ENCODE peak calls at places on chromosomes 1 and 21, in seven cellular contexts. V is stomach, P is fibroblast of mammary gland, L is lower leg skin, Y is left lung, G is ascending aorta, I is GM12865. W is an unnamed sample.

GRCh38 chr21:42556476-42556875 is 42.8 kb downstream of the SLC37A1 start:
- DNase-seq in Y (no peak), I (no peak), G (no peak), L (no peak), P (no peak), V (no peak), W (no peak)

GRCh38 chr1:230713915-230714764 is at the start of gene AGT:
- DNase-seq in G (peak), V (peak), Y (no peak), P (peak), L (no peak), I (no peak), W (peak)

GRCh38 chr1:30872033-30872947 is 36.3 kb downstream of the SDC3 start:
- DNase-seq in I (no peak), P (peak), G (no peak), Y (no peak), L (no peak), V (no peak), W (no peak)

GRCh38 chr1:175307160-175307559 is 114.6 kb upstream of the KIAA0040 start:
- DNase-seq in V (no peak), Y (no peak), G (no peak), L (no peak), P (no peak), I (peak), W (no peak)

GRCh38 chr1:27545876-27546275 is 55.9 kb upstream of the WASF2 start:
- DNase-seq in G (no peak), V (no peak), L (no peak), P (peak), I (no peak), Y (peak), W (no peak)

GRCh38 chr1:111565079-111565478 is 54.5 kb upstream of the RAP1A start:
- DNase-seq in G (no peak), Y (no peak), L (no peak), V (no peak), P (peak), I (no peak), W (peak)

GRCh38 chr21:45580576-45581321 is 38.5 kb upstream of the SLC19A1 start:
- DNase-seq in I (no peak), G (no peak), P (no peak), L (peak), Y (no peak), V (peak), W (no peak)

GRCh38 chr1:26351591-26352337 is 2.2 kb downstream of the CRYBG2 start:
- DNase-seq in L (no peak), P (peak), V (no peak), Y (no peak), I (no peak), G (no peak), W (peak)

GRCh38 chr1:153619171-153619570 is 3.0 kb upstream of the S100A14 start:
- DNase-seq in P (no peak), Y (no peak), V (no peak), I (no peak), L (no peak), G (no peak), W (no peak)

GRCh38 chr1:115240321-115240720 is 97.7 kb downstream of the NGF start:
- DNase-seq in P (no peak), L (no peak), G (no peak), I (no peak), Y (no peak), V (no peak), W (no peak)

GRCh38 chr1:232473319-232473718 is 156.6 kb downstream of the SIPA1L2 start:
- DNase-seq in L (no peak), P (peak), I (no peak), Y (no peak), G (no peak), V (no peak), W (peak)

GRCh38 chr21:34543017-34543416 is 31.0 kb upstream of the KCNE1 start:
- DNase-seq in G (no peak), I (no peak), V (no peak), L (no peak), P (no peak), Y (no peak), W (no peak)

GRCh38 chr1:161473363-161473762 is 31.9 kb upstream of the FCGR2A start:
- DNase-seq in I (peak), P (peak), Y (no peak), G (no peak), V (no peak), L (no peak), W (peak)

GRCh38 chr1:56446531-56447098 is 132.7 kb downstream of the PLPP3 start:
- DNase-seq in Y (no peak), V (no peak), G (no peak), P (peak), I (no peak), L (no peak), W (peak)

GRCh38 chr1:21022279-21023040 is 154.2 kb downstream of the EIF4G3 start:
- DNase-seq in P (peak), G (peak), Y (no peak), V (peak), L (no peak), I (peak), W (peak)

GRCh38 chr1:225454733-225455132 is 26.9 kb upstream of the LBR start:
- DNase-seq in Y (no peak), V (peak), L (no peak), P (peak), G (peak), I (no peak), W (peak)

GRCh38 chr1:182614796-182615451 is 10.7 kb upstream of the RGS16 start:
- DNase-seq in G (peak), L (peak), P (peak), Y (peak), V (peak), I (peak), W (peak)
- H3K4me3 ChIP-seq in G (peak), L (peak), P (peak), Y (peak), V (peak), I (peak), W (peak)

DNA sequence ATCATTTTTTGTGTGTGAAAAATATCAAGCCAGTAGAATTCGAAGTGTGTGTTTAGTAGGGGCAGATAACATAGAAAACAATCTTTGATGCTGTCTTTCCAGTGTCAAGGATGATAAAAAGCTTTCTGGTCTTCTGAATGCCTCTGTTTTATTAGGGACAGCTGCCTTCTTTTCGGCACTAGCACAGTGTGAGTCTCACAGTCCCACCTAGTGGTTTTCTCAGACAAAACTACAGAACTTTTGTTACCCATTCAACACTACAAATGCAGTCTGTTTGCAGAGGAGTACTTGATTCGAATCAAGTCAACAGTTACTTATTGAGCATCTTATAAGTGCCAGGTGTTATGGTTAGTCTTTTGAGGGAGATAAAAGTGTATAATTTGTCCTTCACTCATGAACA is 30.6 kb upstream of the MCOLN3 start:
- DNase-seq in L (no peak), G (no peak), P (peak), V (no peak), Y (no peak), I (peak), W (peak)
- TF ChIP-seq CTCF in L (no peak), G (peak), P (peak), V (no peak), Y (no peak), I (peak), W (peak)

GRCh38 chr1:85259866-85260345 is 444 bp upstream of the C1orf52 start:
- DNase-seq in L (no peak), I (no peak), Y (no peak), P (peak), V (no peak), G (no peak), W (peak)
- H3K4me3 ChIP-seq in L (no peak), I (peak), Y (peak), P (peak), V (peak), G (peak), W (peak)

GRCh38 chr1:172629170-172629569 is 29.7 kb upstream of the FASLG start:
- DNase-seq in V (no peak), L (no peak), Y (no peak), G (no peak), I (no peak), P (no peak), W (no peak)

GRCh38 chr1:172628416-172628815 is 30.5 kb upstream of the FASLG start:
- DNase-seq in L (no peak), V (no peak), Y (no peak), G (no peak), P (peak), I (no peak), W (peak)

GRCh38 chr1:172630868-172631267 is 28.0 kb upstream of the FASLG start:
- DNase-seq in L (no peak), P (peak), G (no peak), Y (no peak), V (no peak), I (no peak), W (peak)

GRCh38 chr1:172630060-172630818 is 28.7 kb upstream of the FASLG start:
- DNase-seq in P (peak), Y (no peak), G (no peak), L (no peak), I (no peak), V (no peak), W (peak)

DNA sequence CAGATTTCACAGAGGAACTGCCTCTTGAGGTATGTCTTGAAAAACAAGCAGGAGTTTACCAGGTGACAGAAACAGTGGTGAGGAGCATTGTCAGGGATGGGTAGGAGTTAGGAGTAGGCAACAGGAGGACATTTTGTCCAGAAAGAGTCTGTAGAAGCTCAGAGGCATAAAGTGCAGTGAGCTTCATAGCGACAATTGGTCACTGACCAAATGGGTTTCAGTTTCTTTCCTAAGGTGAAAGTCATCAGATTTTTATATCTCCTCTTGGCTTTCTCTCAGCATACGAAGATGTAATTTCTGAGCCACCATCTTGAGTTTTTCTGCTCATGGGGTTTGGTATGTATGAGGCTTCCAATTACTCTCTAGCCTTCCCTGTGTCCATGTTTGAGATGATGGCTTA is 29.3 kb upstream of the FASLG start:
- DNase-seq in V (no peak), P (no peak), Y (no peak), I (no peak), L (no peak), G (no peak), W (no peak)
- TF ChIP-seq CTCF in V (no peak), P (no peak), Y (no peak), I (no peak), L (no peak), G (no peak), W (no peak)

DNA sequence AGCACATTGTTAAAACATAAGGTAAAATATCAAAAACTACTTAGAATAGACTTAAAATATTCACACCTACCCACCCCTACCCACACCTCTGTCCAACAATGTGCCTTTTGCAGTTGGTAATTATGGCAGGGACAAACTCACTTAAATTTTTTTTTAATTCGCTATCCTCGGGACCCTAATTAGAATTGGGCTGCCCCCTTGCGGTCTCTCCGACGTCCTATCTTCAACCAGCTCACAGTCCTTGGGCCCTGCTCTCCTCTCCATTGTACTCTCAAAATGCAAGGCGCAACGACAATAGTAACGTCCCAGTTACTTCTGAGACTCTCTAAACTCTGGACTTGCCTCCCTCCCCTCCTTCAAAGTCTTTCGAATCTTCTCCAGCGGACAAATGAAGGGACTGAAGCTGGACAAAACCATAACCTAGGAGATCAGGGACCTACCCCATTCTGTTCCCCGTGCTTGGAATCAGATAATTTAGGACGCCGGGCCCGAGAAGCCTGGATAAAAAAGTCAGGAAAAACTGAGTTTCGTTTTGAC is 1.1 kb upstream of the CIART start:
- DNase-seq in I (peak), G (no peak), L (peak), P (peak), V (peak), Y (no peak), W (peak)
- H3K4me3 ChIP-seq in I (peak), G (peak), L (peak), P (peak), V (peak), Y (peak), W (peak)

W was measured in choroid plexus epithelial cell.